ENCODE peak calls at places on chromosomes 11 and 22, in five cellular contexts. Z is uterus, D is sigmoid colon, U is K562, P is GM12878. R is an unnamed sample.

GRCh38 chr22:47750086-47750485 is 987.6 kb downstream of the TBC1D22A start:
- DNase-seq in P (no peak), Z (no peak), U (no peak), D (no peak), R (no peak)

GRCh38 chr11:85947431-85948272 is 92.5 kb downstream of the CCDC83 start:
- DNase-seq in Z (peak; percentile 58), D (no peak), U (no peak), P (no peak), R (no peak)

GRCh38 chr11:112961751-112962747 is 829 bp downstream of the NCAM1 start:
- DNase-seq in P (no peak), Z (peak; percentile 52), D (no peak), U (no peak), R (no peak)

GRCh38 chr11:33920838-33921613 is 29.1 kb upstream of the LMO2 start:
- DNase-seq in P (peak; percentile 69), U (no peak), D (no peak), Z (no peak), R (no peak)

GRCh38 chr11:126132319-126132718 is 69.7 kb upstream of the CDON start:
- DNase-seq in D (peak; percentile 75), Z (peak; percentile 71), U (no peak), P (no peak), R (no peak)

GRCh38 chr11:87878373-87878779 is 296.9 kb downstream of the RAB38 start:
- DNase-seq in Z (peak; percentile 20), U (no peak), P (no peak), D (no peak), R (no peak)

GRCh38 chr11:6258141-6258540 is 1.5 kb upstream of the CCKBR start:
- DNase-seq in P (no peak), Z (no peak), U (no peak), D (no peak), R (no peak)

GRCh38 chr11:16933756-16934603 is 80.2 kb downstream of the PLEKHA7 start:
- DNase-seq in U (no peak), P (no peak), D (no peak), Z (no peak), R (no peak)

GRCh38 chr11:135035282-135035681 is 623.2 kb upstream of the B3GAT1 start:
- DNase-seq in U (no peak), P (no peak), Z (no peak), D (no peak), R (no peak)

GRCh38 chr22:50104149-50104548 is 14.3 kb downstream of the MOV10L1 start:
- DNase-seq in P (no peak), U (no peak), Z (no peak), D (no peak), R (no peak)

GRCh38 chr22:50107529-50107928 is 17.7 kb downstream of the MOV10L1 start:
- DNase-seq in U (no peak), P (no peak), Z (no peak), D (no peak), R (no peak)

GRCh38 chr22:50101870-50102565 is 12.2 kb downstream of the MOV10L1 start:
- DNase-seq in P (no peak), D (no peak), U (no peak), Z (no peak), R (no peak)

GRCh38 chr22:50105529-50106100 is 15.8 kb downstream of the MOV10L1 start:
- DNase-seq in D (no peak), P (peak; percentile 33), Z (no peak), U (no peak), R (no peak)

DNA sequence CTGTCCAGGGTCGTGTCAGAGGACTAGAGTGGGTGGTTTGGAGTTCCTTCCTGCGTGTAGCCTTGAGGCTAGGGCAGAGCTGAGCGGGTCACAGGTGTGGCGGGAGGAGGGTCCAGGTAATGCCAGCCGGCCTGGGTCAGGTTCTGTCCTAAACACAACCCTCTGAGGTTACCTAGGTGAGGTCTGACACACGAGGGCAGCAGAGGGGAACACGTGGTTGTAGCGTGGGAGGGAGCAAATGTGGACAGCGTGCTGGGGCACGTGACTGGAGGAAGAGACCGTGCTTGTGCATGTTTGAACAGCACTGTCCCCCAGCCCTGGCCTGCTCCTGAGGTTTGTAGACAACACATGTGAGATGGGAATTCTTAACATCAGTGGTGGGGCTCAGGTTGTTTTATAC is 13.1 kb downstream of the MOV10L1 start:
- DNase-seq in P (no peak), Z (no peak), U (peak; percentile 49), D (no peak), R (no peak)
- TF ChIP-seq CTCF in P (no peak), Z (no peak), U (peak; percentile 24), D (no peak), R (no peak)

DNA sequence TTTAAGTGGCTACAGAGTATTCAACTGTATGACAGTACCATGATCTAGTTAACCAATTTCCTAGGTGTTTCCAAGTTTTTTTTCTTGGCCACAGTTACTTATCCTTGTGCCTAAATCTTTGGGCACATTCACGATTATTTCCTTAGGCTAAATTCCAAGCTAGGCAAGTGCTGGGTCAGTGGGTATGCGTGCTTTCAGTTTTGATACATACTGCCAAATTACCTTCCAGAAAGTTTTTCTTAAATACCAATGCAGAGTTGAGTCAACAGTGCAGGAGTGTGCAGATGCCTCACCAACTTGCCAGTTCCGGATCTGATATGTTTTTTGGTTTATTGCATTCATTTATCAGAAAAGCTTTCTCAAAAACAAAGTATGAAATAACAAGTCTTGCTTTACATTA is 67.9 kb upstream of the OR4B1 start:
- DNase-seq in Z (no peak), D (no peak), P (no peak), U (no peak), R (no peak)
- H3K4me3 ChIP-seq in Z (no peak overlapping the region), D (no peak overlapping the region), P (no peak overlapping the region), U (no peak overlapping the region), R (no peak overlapping the region)

DNA sequence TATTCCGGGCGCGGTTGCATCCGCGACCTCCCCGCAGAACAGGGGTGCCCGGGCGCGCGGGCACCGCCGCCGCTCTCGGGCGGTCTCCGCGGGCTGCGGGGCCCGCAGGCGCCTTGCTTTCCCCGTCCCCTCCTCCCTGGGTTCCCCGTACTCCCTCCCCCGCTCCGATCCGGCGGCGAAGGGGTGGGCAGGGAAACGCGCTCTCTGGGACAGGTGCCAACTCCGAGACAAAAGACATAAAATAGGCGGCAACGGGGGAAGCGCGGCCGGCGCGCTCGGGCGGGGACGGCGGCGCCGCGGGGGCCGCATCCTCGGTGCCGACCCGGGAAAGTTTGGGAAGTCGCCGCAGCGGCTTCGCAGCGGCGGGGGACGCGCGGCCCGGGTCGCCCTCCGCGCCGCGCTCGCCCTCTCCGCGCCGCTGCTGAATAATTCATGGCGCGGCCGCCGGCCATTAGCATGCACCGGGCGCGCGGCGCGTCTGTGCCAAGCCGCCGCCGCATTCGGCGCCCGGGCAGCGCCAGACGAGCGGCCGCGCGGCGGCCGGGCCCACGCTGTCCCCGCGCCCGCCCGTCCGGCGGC is 78.8 kb upstream of the PPARA start:
- DNase-seq in D (peak; percentile 97), P (no peak), Z (peak; percentile 97), U (no peak), R (peak; percentile 89)
- TF ChIP-seq POLR2A in D (no peak), P (peak; percentile 5), Z (peak; percentile 63), U (no peak), R (peak; percentile 83)

GRCh38 chr11:32658639-32659406 is 75.2 kb downstream of the EIF3M start:
- DNase-seq in Z (no peak), P (no peak), D (no peak), U (no peak), R (no peak)

DNA sequence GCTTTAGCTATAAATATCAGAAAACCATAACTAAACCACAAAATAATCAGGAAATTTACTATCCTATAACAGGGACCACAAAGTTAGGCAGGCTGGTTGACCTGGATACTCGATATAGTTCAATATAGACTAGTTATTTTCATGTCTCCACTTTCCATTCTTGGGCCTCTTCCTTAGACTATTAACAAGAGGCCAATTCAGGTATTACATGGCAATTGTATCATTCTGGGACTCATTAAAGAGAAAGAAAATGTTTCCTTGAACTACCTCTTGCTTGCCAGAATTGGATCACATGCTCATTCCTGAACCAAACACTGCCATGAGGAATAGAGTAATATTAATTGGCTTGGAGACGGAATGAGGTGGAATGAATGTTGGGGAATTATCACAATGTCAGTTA is 76.0 kb downstream of the EIF3M start:
- DNase-seq in P (no peak), D (no peak), Z (no peak), U (peak; percentile 10), R (no peak)
- TF ChIP-seq CTCF in P (no peak), D (no peak), Z (no peak), U (no peak), R (no peak)

GRCh38 chr11:83681045-83681781 is 395.0 kb upstream of the CCDC90B start:
- DNase-seq in P (no peak), D (no peak), Z (no peak), U (no peak), R (no peak)
- H3K4me3 ChIP-seq in P (peak overlapping the region; percentile 60), D (no peak overlapping the region), Z (peak overlapping the region; percentile 3), U (no peak overlapping the region), R (peak overlapping the region; percentile 40)

GRCh38 chr11:76276773-76277155 is 70.5 kb upstream of the WNT11 start:
- DNase-seq in U (no peak), P (no peak), Z (no peak), D (no peak), R (no peak)
- TF ChIP-seq POLR2A in U (no peak), P (no peak), Z (no peak), D (no peak), R (no peak)

DNA sequence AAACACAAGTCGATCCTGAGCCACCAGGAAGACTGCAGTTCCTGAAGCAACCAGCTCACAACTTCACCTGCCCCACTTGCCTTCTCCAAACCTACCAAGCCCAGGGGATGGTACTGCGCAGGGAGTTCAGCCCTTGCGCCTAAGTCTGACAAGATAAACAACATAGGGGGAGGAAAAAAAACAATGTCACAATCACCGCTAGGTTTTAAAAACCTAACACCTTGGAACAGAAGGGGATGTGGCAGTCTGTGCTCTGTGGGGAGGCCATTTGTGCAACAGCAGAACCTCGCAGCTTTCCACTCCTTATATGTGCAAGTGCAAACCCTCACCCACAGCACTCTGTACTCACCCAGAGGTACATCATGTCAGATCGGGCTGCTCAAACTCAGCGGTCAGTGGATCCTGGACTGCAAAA is 134.2 kb downstream of the RBFOX2 start:
- DNase-seq in D (peak; percentile 87), P (no peak), Z (peak; percentile 70), U (no peak), R (peak; percentile 68)
- TF ChIP-seq CTCF in D (peak; percentile 74), P (no peak), Z (peak; percentile 28), U (no peak), R (no peak)

DNA sequence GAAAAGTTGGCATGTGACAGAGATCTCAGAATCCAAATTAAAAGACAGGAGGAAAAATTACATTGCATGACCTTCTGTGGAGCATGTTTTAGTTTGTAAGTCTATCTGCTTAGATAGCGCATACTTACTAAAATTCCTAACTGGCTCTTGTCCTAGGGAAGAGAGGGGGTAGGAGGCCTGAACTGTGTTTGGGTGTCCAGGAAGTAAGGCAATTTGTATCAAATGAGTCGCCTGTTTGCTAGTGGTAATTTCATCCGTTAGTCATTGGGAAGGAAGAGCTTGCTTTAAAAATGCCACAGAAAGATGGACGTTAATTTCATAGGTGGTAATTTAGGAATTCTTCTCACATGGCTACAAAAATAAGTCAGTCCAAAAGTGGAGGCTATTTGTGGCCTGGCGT is 18.5 kb downstream of the GRK3 start:
- DNase-seq in U (no peak), Z (no peak), P (no peak), D (no peak), R (no peak)
- H3K4me3 ChIP-seq in U (no peak overlapping the region), Z (no peak overlapping the region), P (no peak overlapping the region), D (no peak overlapping the region), R (no peak overlapping the region)

GRCh38 chr11:77474509-77475070 is 696 bp upstream of the PAK1 start:
- DNase-seq in Z (no peak), U (no peak), P (no peak), D (no peak), R (no peak)
- TF ChIP-seq POLR2A in Z (no peak), U (no peak), P (no peak), D (no peak), R (no peak)

R was measured in gastrocnemius medialis.